ENCODE peak calls at places on chromosomes 1 and 21, in six cellular contexts. One of them, this sample, is unnamed.

GRCh38 chr1:201634261-201634660 is 95.3 kb downstream of the NAV1 start:
- DNase-seq in coronary artery: no peak
- DNase-seq in PC-9: no peak
- DNase-seq in upper lobe of right lung: no peak
- DNase-seq in dorsolateral prefrontal cortex: no peak
- DNase-seq in thoracic aorta: no peak
- DNase-seq in this sample: no peak

GRCh38 chr1:36154765-36155559 is 998 bp upstream of the MAP7D1 start:
- DNase-seq in dorsolateral prefrontal cortex: no peak
- DNase-seq in PC-9: no peak
- DNase-seq in upper lobe of right lung: no peak
- DNase-seq in coronary artery: no peak
- DNase-seq in thoracic aorta: no peak
- DNase-seq in this sample: no peak

GRCh38 chr1:44315521-44315920 is 39.5 kb downstream of the ERI3 start:
- DNase-seq in upper lobe of right lung: no peak
- DNase-seq in PC-9: no peak
- DNase-seq in dorsolateral prefrontal cortex: no peak
- DNase-seq in coronary artery: no peak
- DNase-seq in thoracic aorta: no peak
- DNase-seq in this sample: no peak

GRCh38 chr1:97834903-97835302 is 85.9 kb downstream of the DPYD start:
- DNase-seq in thoracic aorta: no peak
- DNase-seq in dorsolateral prefrontal cortex: no peak
- DNase-seq in coronary artery: no peak
- DNase-seq in upper lobe of right lung: no peak
- DNase-seq in PC-9: no peak
- DNase-seq in this sample: no peak

GRCh38 chr1:50110656-50111055 is 1.9 kb downstream of the ELAVL4 start:
- DNase-seq in PC-9: no peak
- DNase-seq in thoracic aorta: no peak
- DNase-seq in coronary artery: no peak
- DNase-seq in upper lobe of right lung: no peak
- DNase-seq in dorsolateral prefrontal cortex: peak; percentile 7
- DNase-seq in this sample: no peak

GRCh38 chr1:43706598-43707190 is 642 bp upstream of the ST3GAL3 start:
- DNase-seq in thoracic aorta: no peak
- DNase-seq in coronary artery: no peak
- DNase-seq in dorsolateral prefrontal cortex: no peak
- DNase-seq in upper lobe of right lung: no peak
- DNase-seq in PC-9: no peak
- DNase-seq in this sample: no peak

GRCh38 chr21:46500224-46500861 is 41.7 kb downstream of the DIP2A start:
- DNase-seq in coronary artery: no peak
- DNase-seq in thoracic aorta: no peak
- DNase-seq in PC-9: peak; percentile 36
- DNase-seq in dorsolateral prefrontal cortex: no peak
- DNase-seq in upper lobe of right lung: no peak
- DNase-seq in this sample: peak; percentile 20

GRCh38 chr21:17461014-17461413 is 51.8 kb upstream of the CXADR start:
- DNase-seq in thoracic aorta: no peak
- DNase-seq in upper lobe of right lung: no peak
- DNase-seq in coronary artery: no peak
- DNase-seq in PC-9: no peak
- DNase-seq in dorsolateral prefrontal cortex: peak; percentile 50
- DNase-seq in this sample: no peak

GRCh38 chr1:93723101-93723500 is 41.5 kb upstream of the BCAR3 start:
- DNase-seq in PC-9: peak; percentile 60
- DNase-seq in dorsolateral prefrontal cortex: no peak
- DNase-seq in upper lobe of right lung: no peak
- DNase-seq in thoracic aorta: no peak
- DNase-seq in coronary artery: no peak
- DNase-seq in this sample: no peak

GRCh38 chr1:168637350-168637991 is 61.1 kb downstream of the XCL1 start:
- DNase-seq in coronary artery: no peak
- DNase-seq in PC-9: no peak
- DNase-seq in upper lobe of right lung: no peak
- DNase-seq in dorsolateral prefrontal cortex: no peak
- DNase-seq in thoracic aorta: no peak
- DNase-seq in this sample: peak; percentile 36

GRCh38 chr21:16085436-16085835 is 355.7 kb downstream of the USP25 start:
- DNase-seq in upper lobe of right lung: no peak
- DNase-seq in dorsolateral prefrontal cortex: no peak
- DNase-seq in thoracic aorta: no peak
- DNase-seq in PC-9: no peak
- DNase-seq in coronary artery: no peak
- DNase-seq in this sample: no peak

GRCh38 chr1:169511339-169512028 is 25.7 kb upstream of the SLC19A2 start:
- DNase-seq in coronary artery: no peak
- DNase-seq in PC-9: peak; percentile 89
- DNase-seq in upper lobe of right lung: no peak
- DNase-seq in dorsolateral prefrontal cortex: no peak
- DNase-seq in thoracic aorta: no peak
- DNase-seq in this sample: peak; percentile 63

GRCh38 chr1:202958544-202959275 is 598 bp upstream of the ADIPOR1 start:
- DNase-seq in thoracic aorta: no peak
- DNase-seq in dorsolateral prefrontal cortex: no peak
- DNase-seq in coronary artery: no peak
- DNase-seq in upper lobe of right lung: no peak
- DNase-seq in PC-9: no peak
- DNase-seq in this sample: no peak

GRCh38 chr1:69915347-69915746 is 290.0 kb downstream of the LRRC40 start:
- DNase-seq in PC-9: no peak
- DNase-seq in coronary artery: no peak
- DNase-seq in dorsolateral prefrontal cortex: no peak
- DNase-seq in upper lobe of right lung: no peak
- DNase-seq in thoracic aorta: no peak
- DNase-seq in this sample: no peak

GRCh38 chr1:119160851-119161250 is 20.4 kb upstream of the WARS2 start:
- DNase-seq in coronary artery: no peak
- DNase-seq in PC-9: no peak
- DNase-seq in dorsolateral prefrontal cortex: no peak
- DNase-seq in thoracic aorta: no peak
- DNase-seq in upper lobe of right lung: no peak
- DNase-seq in this sample: no peak

GRCh38 chr1:26861889-26862371 is 1.0 kb upstream of the SFN start:
- DNase-seq in coronary artery: no peak
- DNase-seq in thoracic aorta: no peak
- DNase-seq in PC-9: peak; percentile 89
- DNase-seq in dorsolateral prefrontal cortex: peak; percentile 26
- DNase-seq in upper lobe of right lung: peak; percentile 73
- DNase-seq in this sample: no peak

GRCh38 chr1:43637267-43637666 is 12.7 kb upstream of the KDM4A start:
- DNase-seq in dorsolateral prefrontal cortex: no peak
- DNase-seq in thoracic aorta: no peak
- DNase-seq in PC-9: no peak
- DNase-seq in coronary artery: no peak
- DNase-seq in upper lobe of right lung: peak; percentile 31
- DNase-seq in this sample: no peak

GRCh38 chr1:247332215-247332900 is 691 bp upstream of the ZNF496 start:
- DNase-seq in thoracic aorta: no peak
- DNase-seq in upper lobe of right lung: peak; percentile 84
- DNase-seq in PC-9: no peak
- DNase-seq in dorsolateral prefrontal cortex: peak; percentile 38
- DNase-seq in coronary artery: peak; percentile 81
- DNase-seq in this sample: no peak

GRCh38 chr1:208243522-208243850 is 698 bp downstream of the PLXNA2 start:
- DNase-seq in PC-9: no peak
- DNase-seq in coronary artery: no peak
- DNase-seq in upper lobe of right lung: no peak
- DNase-seq in dorsolateral prefrontal cortex: no peak
- DNase-seq in thoracic aorta: no peak
- DNase-seq in this sample: no peak

GRCh38 chr1:86155061-86155806 is 1.3 kb downstream of the COL24A1 start:
- DNase-seq in dorsolateral prefrontal cortex: no peak
- DNase-seq in coronary artery: peak; percentile 74
- DNase-seq in upper lobe of right lung: peak; percentile 69
- DNase-seq in PC-9: no peak
- DNase-seq in thoracic aorta: no peak
- DNase-seq in this sample: no peak

GRCh38 chr1:114756949-114757454 is 782 bp downstream of the CSDE1 start:
- DNase-seq in upper lobe of right lung: peak; percentile 71
- DNase-seq in dorsolateral prefrontal cortex: no peak
- DNase-seq in coronary artery: no peak
- DNase-seq in thoracic aorta: peak; percentile 13
- DNase-seq in PC-9: peak; percentile 72
- DNase-seq in this sample: no peak

GRCh38 chr1:114756009-114756892 is 1.5 kb downstream of the CSDE1 start:
- DNase-seq in coronary artery: no peak
- DNase-seq in PC-9: no peak
- DNase-seq in thoracic aorta: no peak
- DNase-seq in upper lobe of right lung: no peak
- DNase-seq in dorsolateral prefrontal cortex: no peak
- DNase-seq in this sample: no peak

GRCh38 chr1:114755006-114755936 is 2.5 kb downstream of the CSDE1 start:
- DNase-seq in thoracic aorta: no peak
- DNase-seq in upper lobe of right lung: no peak
- DNase-seq in dorsolateral prefrontal cortex: no peak
- DNase-seq in coronary artery: no peak
- DNase-seq in PC-9: peak; percentile 58
- DNase-seq in this sample: no peak

GRCh38 chr1:114757455-114758250 is at the start of gene CSDE1:
- DNase-seq in upper lobe of right lung: peak; percentile 98
- DNase-seq in PC-9: peak; percentile 99
- DNase-seq in coronary artery: peak; percentile 97
- DNase-seq in thoracic aorta: peak; percentile 92
- DNase-seq in dorsolateral prefrontal cortex: peak; percentile 95
- DNase-seq in this sample: peak; percentile 78

GRCh38 chr1:114758251-114758832 is 558 bp upstream of the CSDE1 start:
- DNase-seq in coronary artery: no peak
- DNase-seq in upper lobe of right lung: no peak
- DNase-seq in thoracic aorta: no peak
- DNase-seq in PC-9: peak; percentile 64
- DNase-seq in dorsolateral prefrontal cortex: no peak
- DNase-seq in this sample: no peak
- H3K4me3 ChIP-seq in coronary artery: peak overlapping the region; percentile 99
- H3K4me3 ChIP-seq in upper lobe of right lung: peak overlapping the region; percentile 97
- H3K4me3 ChIP-seq in thoracic aorta: peak overlapping the region; percentile 76
- H3K4me3 ChIP-seq in PC-9: peak overlapping the region; percentile 79
- H3K4me3 ChIP-seq in dorsolateral prefrontal cortex: peak overlapping the region; percentile 99
- H3K4me3 ChIP-seq in this sample: peak overlapping the region; percentile 100

GRCh38 chr1:23838401-23838866 is 13.2 kb upstream of the HMGCL start:
- DNase-seq in dorsolateral prefrontal cortex: peak; percentile 40
- DNase-seq in PC-9: no peak
- DNase-seq in thoracic aorta: peak; percentile 7
- DNase-seq in upper lobe of right lung: peak; percentile 88
- DNase-seq in coronary artery: peak; percentile 74
- DNase-seq in this sample: no peak
- TF ChIP-seq CTCF in dorsolateral prefrontal cortex: no peak
- TF ChIP-seq CTCF in PC-9: no peak
- TF ChIP-seq CTCF in thoracic aorta: no peak
- TF ChIP-seq CTCF in upper lobe of right lung: no peak
- TF ChIP-seq CTCF in coronary artery: no peak
- TF ChIP-seq CTCF in this sample: no peak

GRCh38 chr1:21668232-21669032 is 725 bp downstream of the RAP1GAP start:
- DNase-seq in PC-9: no peak
- DNase-seq in coronary artery: no peak
- DNase-seq in thoracic aorta: no peak
- DNase-seq in upper lobe of right lung: no peak
- DNase-seq in dorsolateral prefrontal cortex: no peak
- DNase-seq in this sample: no peak

GRCh38 chr1:21667348-21668231 is 1.6 kb downstream of the RAP1GAP start:
- DNase-seq in dorsolateral prefrontal cortex: no peak
- DNase-seq in thoracic aorta: no peak
- DNase-seq in coronary artery: no peak
- DNase-seq in PC-9: no peak
- DNase-seq in upper lobe of right lung: no peak
- DNase-seq in this sample: no peak

GRCh38 chr1:21669287-21670058 is at the start of gene RAP1GAP:
- DNase-seq in upper lobe of right lung: peak; percentile 78
- DNase-seq in PC-9: no peak
- DNase-seq in thoracic aorta: no peak
- DNase-seq in coronary artery: no peak
- DNase-seq in dorsolateral prefrontal cortex: peak; percentile 58
- DNase-seq in this sample: no peak

GRCh38 chr1:21670059-21670881 is 1.1 kb upstream of the RAP1GAP start:
- DNase-seq in coronary artery: no peak
- DNase-seq in upper lobe of right lung: no peak
- DNase-seq in thoracic aorta: no peak
- DNase-seq in PC-9: no peak
- DNase-seq in dorsolateral prefrontal cortex: no peak
- DNase-seq in this sample: no peak

GRCh38 chr1:21669033-21669286 is 197 bp downstream of the RAP1GAP start:
- DNase-seq in thoracic aorta: no peak
- DNase-seq in PC-9: no peak
- DNase-seq in coronary artery: no peak
- DNase-seq in dorsolateral prefrontal cortex: no peak
- DNase-seq in upper lobe of right lung: no peak
- DNase-seq in this sample: no peak
- H3K4me3 ChIP-seq in thoracic aorta: peak overlapping the region; percentile 58
- H3K4me3 ChIP-seq in PC-9: no peak overlapping the region
- H3K4me3 ChIP-seq in coronary artery: peak overlapping the region; percentile 64
- H3K4me3 ChIP-seq in dorsolateral prefrontal cortex: peak overlapping the region; percentile 72
- H3K4me3 ChIP-seq in upper lobe of right lung: peak overlapping the region; percentile 43
- H3K4me3 ChIP-seq in this sample: peak overlapping the region; percentile 40

GRCh38 chr1:205042911-205043806 is at the start of gene CNTN2:
- DNase-seq in coronary artery: no peak
- DNase-seq in PC-9: no peak
- DNase-seq in thoracic aorta: no peak
- DNase-seq in dorsolateral prefrontal cortex: peak; percentile 90
- DNase-seq in upper lobe of right lung: no peak
- DNase-seq in this sample: no peak

GRCh38 chr1:205041121-205041758 is 1.8 kb upstream of the CNTN2 start:
- DNase-seq in PC-9: no peak
- DNase-seq in coronary artery: no peak
- DNase-seq in thoracic aorta: no peak
- DNase-seq in dorsolateral prefrontal cortex: no peak
- DNase-seq in upper lobe of right lung: no peak
- DNase-seq in this sample: no peak

GRCh38 chr1:205041998-205042910 is 758 bp upstream of the CNTN2 start:
- DNase-seq in coronary artery: no peak
- DNase-seq in dorsolateral prefrontal cortex: peak; percentile 76
- DNase-seq in thoracic aorta: no peak
- DNase-seq in upper lobe of right lung: no peak
- DNase-seq in PC-9: no peak
- DNase-seq in this sample: no peak

GRCh38 chr1:205037539-205037938 is 5.5 kb upstream of the CNTN2 start:
- DNase-seq in coronary artery: no peak
- DNase-seq in PC-9: no peak
- DNase-seq in thoracic aorta: no peak
- DNase-seq in dorsolateral prefrontal cortex: no peak
- DNase-seq in upper lobe of right lung: no peak
- DNase-seq in this sample: no peak

DNA sequence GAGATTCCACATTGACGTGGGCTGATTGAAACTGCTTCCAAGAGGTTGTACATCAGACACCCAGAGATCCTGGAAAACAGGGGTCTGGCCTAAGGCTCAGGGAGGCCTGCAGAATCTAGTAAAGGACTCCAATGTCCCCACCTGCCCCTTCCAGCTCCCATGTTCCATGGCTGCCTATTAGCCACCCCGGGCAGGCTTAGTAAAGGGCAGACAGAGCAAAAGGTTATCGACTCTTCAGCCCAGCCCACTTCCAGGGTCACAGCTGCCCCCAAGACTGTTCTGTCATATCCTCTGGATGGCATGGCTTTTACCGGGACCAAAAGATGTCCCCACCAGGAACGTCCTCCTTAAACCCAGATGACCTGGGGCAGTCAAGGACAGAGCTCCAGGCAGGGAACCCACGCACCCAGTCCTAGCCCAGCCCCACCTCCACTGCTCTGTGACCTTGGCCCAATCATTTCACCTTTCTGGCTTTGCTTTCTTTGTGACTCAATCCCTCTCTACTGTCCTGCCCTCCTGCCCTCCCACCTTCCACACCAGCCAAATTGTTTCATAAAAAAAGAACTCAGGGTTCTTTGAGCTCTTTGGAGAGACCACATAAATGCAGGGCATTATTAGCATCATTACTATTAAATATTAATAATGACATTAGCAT is 4.8 kb upstream of the CNTN2 start:
- DNase-seq in coronary artery: no peak
- DNase-seq in thoracic aorta: no peak
- DNase-seq in upper lobe of right lung: no peak
- DNase-seq in PC-9: no peak
- DNase-seq in dorsolateral prefrontal cortex: no peak
- DNase-seq in this sample: no peak
- TF ChIP-seq CTCF in coronary artery: no peak
- TF ChIP-seq CTCF in thoracic aorta: no peak
- TF ChIP-seq CTCF in upper lobe of right lung: no peak
- TF ChIP-seq CTCF in PC-9: no peak
- TF ChIP-seq CTCF in dorsolateral prefrontal cortex: no peak
- TF ChIP-seq CTCF in this sample: no peak

This sample was measured in epithelial cell of proximal tubule.